ENCODE peak calls at places on chromosomes 5 and 9, in eight cellular contexts. X is HCT116, Z is AG04450, Y is body of pancreas, Q is tibial artery, K is ovary, P is adrenal gland, A is esophagus muscularis mucosa. R is an unnamed sample. For H3K9me3, the result is how much of the 10 kb centered on the place peaks cover.

GRCh38 chr5:134242146-134242545 is 16.3 kb upstream of the PPP2CA start:
- DNase-seq in X (no peak), Z (peak), Y (peak), Q (no peak), K (peak), P (no peak), A (no peak), R (no peak)

GRCh38 chr5:181203842-181204560 is 995 bp downstream of the TRIM7 start:
- DNase-seq in X (no peak), Z (no peak), Y (no peak), Q (no peak), K (no peak), P (no peak), A (no peak), R (no peak)

GRCh38 chr9:126114409-126114760 is 212.2 kb upstream of the MVB12B start:
- DNase-seq in X (no peak), Z (no peak), Y (no peak), Q (no peak), K (no peak), P (no peak), A (no peak), R (no peak)

GRCh38 chr9:101463397-101463796 is 27.8 kb upstream of the ALDOB start:
- DNase-seq in X (no peak), Z (no peak), Y (no peak), Q (no peak), K (no peak), P (no peak), A (no peak), R (no peak)

GRCh38 chr9:137057545-137057944 is 3.7 kb upstream of the ENTPD2 start:
- DNase-seq in X (no peak), Z (no peak), Y (no peak), Q (no peak), K (no peak), P (no peak), A (no peak), R (no peak)

GRCh38 chr5:142491260-142491659 is 166.4 kb upstream of the SPRY4 start:
- DNase-seq in X (no peak), Z (no peak), Y (no peak), Q (no peak), K (no peak), P (no peak), A (no peak), R (no peak)

GRCh38 chr9:37999501-38000189 is 69.4 kb downstream of the SHB start:
- DNase-seq in X (no peak), Z (no peak), Y (no peak), Q (no peak), K (no peak), P (no peak), A (no peak), R (no peak)

GRCh38 chr9:126108240-126108639 is 218.4 kb upstream of the MVB12B start:
- DNase-seq in X (no peak), Z (no peak), Y (no peak), Q (no peak), K (no peak), P (no peak), A (no peak), R (peak)

GRCh38 chr5:33854733-33855151 is 37.0 kb downstream of the ADAMTS12 start:
- DNase-seq in X (no peak), Z (no peak), Y (no peak), Q (no peak), K (peak), P (peak), A (no peak), R (peak)

GRCh38 chr5:72587909-72588308 is 80.7 kb upstream of the ZNF366 start:
- DNase-seq in X (no peak), Z (no peak), Y (no peak), Q (no peak), K (no peak), P (no peak), A (no peak), R (no peak)

GRCh38 chr9:127049044-127049443 is 73.4 kb downstream of the ANGPTL2 start:
- DNase-seq in X (no peak), Z (peak), Y (peak), Q (peak), K (no peak), P (peak), A (no peak), R (peak)

GRCh38 chr5:122415481-122416120 is 103.6 kb downstream of the SNCAIP start:
- DNase-seq in X (peak), Z (peak), Y (peak), Q (peak), K (peak), P (peak), A (no peak), R (peak)

GRCh38 chr9:112917027-112917986 is 26.6 kb upstream of the SLC46A2 start:
- DNase-seq in X (peak), Z (no peak), Y (no peak), Q (no peak), K (no peak), P (no peak), A (no peak), R (no peak)

GRCh38 chr9:18721267-18722079 is 247.5 kb downstream of the ADAMTSL1 start:
- DNase-seq in X (no peak), Z (no peak), Y (no peak), Q (no peak), K (no peak), P (no peak), A (no peak), R (no peak)

GRCh38 chr9:12882430-12882829 is 107.6 kb downstream of the LURAP1L start:
- DNase-seq in X (no peak), Z (peak), Y (no peak), Q (no peak), K (no peak), P (no peak), A (no peak), R (peak)

GRCh38 chr9:71506821-71507220 is 261.5 kb downstream of the CEMIP2 start:
- DNase-seq in X (no peak), Z (no peak), Y (no peak), Q (no peak), K (no peak), P (no peak), A (no peak), R (no peak)

GRCh38 chr5:98605010-98605425 is 168.4 kb upstream of the RGMB start:
- DNase-seq in X (no peak), Z (no peak), Y (no peak), Q (no peak), K (no peak), P (no peak), A (no peak), R (no peak)

GRCh38 chr5:36298546-36298945 is 3.2 kb downstream of the RANBP3L start:
- DNase-seq in X (no peak), Z (no peak), Y (no peak), Q (no peak), K (no peak), P (no peak), A (no peak), R (no peak)

GRCh38 chr5:34986965-34987364 is 57.6 kb downstream of the DNAJC21 start:
- DNase-seq in X (no peak), Z (no peak), Y (no peak), Q (no peak), K (no peak), P (no peak), A (no peak), R (no peak)
- H3K9me3 ChIP-seq in X (under half), Z (under half), Y (under half), Q (under half), K (under half), P (under half), A (under half), R (under half)

GRCh38 chr9:16726718-16727451 is 143.6 kb downstream of the BNC2 start:
- DNase-seq in X (no peak), Z (peak), Y (peak), Q (peak), K (peak), P (peak), A (peak), R (peak)

GRCh38 chr9:16725066-16725465 is 145.4 kb downstream of the BNC2 start:
- DNase-seq in X (no peak), Z (no peak), Y (no peak), Q (no peak), K (no peak), P (no peak), A (no peak), R (no peak)

GRCh38 chr9:16728128-16728505 is 142.4 kb downstream of the BNC2 start:
- DNase-seq in X (no peak), Z (no peak), Y (no peak), Q (no peak), K (peak), P (no peak), A (no peak), R (peak)

GRCh38 chr9:16727452-16728127 is 142.9 kb downstream of the BNC2 start:
- DNase-seq in X (no peak), Z (no peak), Y (no peak), Q (no peak), K (no peak), P (no peak), A (no peak), R (no peak)

GRCh38 chr9:16726023-16726422 is 144.4 kb downstream of the BNC2 start:
- DNase-seq in X (no peak), Z (no peak), Y (no peak), Q (no peak), K (no peak), P (no peak), A (no peak), R (peak)
- TF ChIP-seq CTCF in X (no peak), Z (peak), Y (no peak), Q (no peak), K (no peak), P (no peak), A (no peak), R (no peak)

DNA sequence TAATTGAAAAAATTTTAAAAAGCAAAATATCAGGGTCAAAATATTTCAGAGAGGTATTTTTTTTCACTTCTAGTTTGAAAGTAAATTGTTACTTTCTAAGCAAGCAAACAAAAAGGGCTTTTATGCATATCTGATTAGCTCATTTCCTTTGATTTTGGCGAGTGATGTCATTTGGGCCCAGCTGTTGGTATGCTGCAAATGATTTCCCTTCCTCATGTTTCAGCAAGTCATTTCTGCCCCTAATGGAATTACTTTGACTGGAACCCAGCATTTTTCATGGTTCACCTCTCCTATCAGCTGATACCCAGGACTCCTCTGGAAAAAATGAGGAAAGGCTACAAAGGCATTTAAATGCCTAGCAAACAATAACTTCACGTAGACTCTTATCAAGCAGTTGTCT is 500.6 kb downstream of the EBF1 start:
- DNase-seq in X (no peak), Z (no peak), Y (no peak), Q (no peak), K (no peak), P (no peak), A (no peak), R (peak)
- H3K9me3 ChIP-seq in X (under half), Z (under half), Y (under half), Q (under half), K (under half), P (under half), A (under half), R (under half)

DNA sequence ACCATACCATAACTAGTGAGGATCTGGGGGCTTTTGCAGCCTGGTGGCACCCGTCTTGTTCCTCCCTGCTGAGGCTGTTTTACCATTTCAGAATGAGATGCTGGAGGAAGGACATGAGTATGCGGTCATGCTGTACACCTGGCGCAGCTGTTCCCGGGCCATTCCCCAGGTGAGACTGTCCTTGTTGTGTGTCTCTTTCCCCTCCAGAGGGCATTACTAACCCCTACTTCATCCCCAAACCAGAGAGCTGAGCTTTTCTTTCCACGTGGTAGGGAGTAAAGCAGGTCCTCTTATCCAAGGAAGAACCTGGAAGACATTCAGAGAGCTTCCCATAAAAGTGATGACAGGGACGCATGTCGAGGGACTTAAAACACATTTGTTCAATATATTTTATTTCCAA is 28.8 kb downstream of the CYFIP2 start:
- DNase-seq in X (no peak), Z (no peak), Y (no peak), Q (no peak), K (no peak), P (no peak), A (no peak), R (no peak)
- TF ChIP-seq CTCF in X (peak), Z (no peak), Y (no peak), Q (no peak), K (no peak), P (no peak), A (no peak), R (no peak)

GRCh38 chr5:158284242-158284641 is 425.3 kb upstream of the CLINT1 start:
- DNase-seq in X (no peak), Z (no peak), Y (no peak), Q (no peak), K (no peak), P (no peak), A (peak), R (no peak)
- H3K9me3 ChIP-seq in X (under half), Z (under half), Y (under half), Q (under half), K (under half), P (under half), A (under half), R (under half)

R was measured in cardiac muscle cell.